ENCODE peak calls at places on chromosomes 11 and 22, in nine cellular contexts. One of them, this sample, is unnamed.

GRCh38 chr22:46626356-46626755 is 6.2 kb downstream of the GRAMD4 start:
- DNase-seq in cardiac fibroblast: no peak
- DNase-seq in OCI-LY7: no peak
- DNase-seq in psoas muscle: no peak
- DNase-seq in nephron progenitor cell: no peak
- DNase-seq in foreskin fibroblast: no peak
- DNase-seq in HFFc6: no peak
- DNase-seq in heart right ventricle: no peak
- DNase-seq in spleen: no peak
- DNase-seq in this sample: no peak

GRCh38 chr11:129637983-129638776 is 177.5 kb upstream of the TMEM45B start:
- DNase-seq in foreskin fibroblast: no peak
- DNase-seq in spleen: no peak
- DNase-seq in cardiac fibroblast: peak; percentile 23
- DNase-seq in OCI-LY7: no peak
- DNase-seq in HFFc6: no peak
- DNase-seq in heart right ventricle: no peak
- DNase-seq in psoas muscle: no peak
- DNase-seq in nephron progenitor cell: no peak
- DNase-seq in this sample: no peak

GRCh38 chr11:125072961-125073590 is 10.0 kb downstream of the SLC37A2 start:
- DNase-seq in heart right ventricle: no peak
- DNase-seq in foreskin fibroblast: no peak
- DNase-seq in HFFc6: no peak
- DNase-seq in OCI-LY7: no peak
- DNase-seq in spleen: peak; percentile 70
- DNase-seq in nephron progenitor cell: no peak
- DNase-seq in psoas muscle: no peak
- DNase-seq in cardiac fibroblast: no peak
- DNase-seq in this sample: no peak

GRCh38 chr11:66081505-66081904 is 11.4 kb downstream of the PACS1 start:
- DNase-seq in HFFc6: no peak
- DNase-seq in spleen: peak; percentile 93
- DNase-seq in psoas muscle: no peak
- DNase-seq in foreskin fibroblast: peak; percentile 26
- DNase-seq in nephron progenitor cell: no peak
- DNase-seq in OCI-LY7: peak; percentile 92
- DNase-seq in cardiac fibroblast: peak; percentile 40
- DNase-seq in heart right ventricle: peak; percentile 29
- DNase-seq in this sample: no peak

GRCh38 chr11:14645247-14645912 is 1.8 kb downstream of the PDE3B start:
- DNase-seq in OCI-LY7: no peak
- DNase-seq in psoas muscle: no peak
- DNase-seq in spleen: no peak
- DNase-seq in foreskin fibroblast: peak; percentile 65
- DNase-seq in cardiac fibroblast: peak; percentile 42
- DNase-seq in heart right ventricle: no peak
- DNase-seq in nephron progenitor cell: no peak
- DNase-seq in HFFc6: no peak
- DNase-seq in this sample: no peak

GRCh38 chr11:69799582-69799981 is 19.6 kb downstream of the FGF3 start:
- DNase-seq in heart right ventricle: no peak
- DNase-seq in OCI-LY7: peak; percentile 54
- DNase-seq in psoas muscle: no peak
- DNase-seq in foreskin fibroblast: peak; percentile 34
- DNase-seq in nephron progenitor cell: no peak
- DNase-seq in spleen: no peak
- DNase-seq in HFFc6: peak; percentile 48
- DNase-seq in cardiac fibroblast: peak; percentile 48
- DNase-seq in this sample: no peak

GRCh38 chr22:44661659-44662569 is 40.1 kb upstream of the PRR5 start:
- DNase-seq in HFFc6: no peak
- DNase-seq in cardiac fibroblast: no peak
- DNase-seq in spleen: no peak
- DNase-seq in OCI-LY7: peak; percentile 8
- DNase-seq in foreskin fibroblast: no peak
- DNase-seq in heart right ventricle: no peak
- DNase-seq in nephron progenitor cell: no peak
- DNase-seq in psoas muscle: peak; percentile 31
- DNase-seq in this sample: no peak

GRCh38 chr11:2287102-2287501 is 14.6 kb downstream of the C11orf21 start:
- DNase-seq in nephron progenitor cell: no peak
- DNase-seq in HFFc6: no peak
- DNase-seq in foreskin fibroblast: no peak
- DNase-seq in OCI-LY7: no peak
- DNase-seq in heart right ventricle: peak; percentile 2
- DNase-seq in cardiac fibroblast: no peak
- DNase-seq in psoas muscle: peak; percentile 32
- DNase-seq in spleen: no peak
- DNase-seq in this sample: no peak

GRCh38 chr11:72038491-72038890 is 39.8 kb downstream of the IL18BP start:
- DNase-seq in OCI-LY7: no peak
- DNase-seq in foreskin fibroblast: peak; percentile 93
- DNase-seq in nephron progenitor cell: no peak
- DNase-seq in psoas muscle: peak; percentile 83
- DNase-seq in heart right ventricle: peak; percentile 75
- DNase-seq in HFFc6: peak; percentile 64
- DNase-seq in cardiac fibroblast: peak; percentile 73
- DNase-seq in spleen: no peak
- DNase-seq in this sample: no peak

GRCh38 chr11:126731526-126731925 is 269.0 kb downstream of the KIRREL3 start:
- DNase-seq in nephron progenitor cell: no peak
- DNase-seq in HFFc6: no peak
- DNase-seq in OCI-LY7: no peak
- DNase-seq in cardiac fibroblast: no peak
- DNase-seq in spleen: no peak
- DNase-seq in heart right ventricle: no peak
- DNase-seq in psoas muscle: no peak
- DNase-seq in foreskin fibroblast: no peak
- DNase-seq in this sample: no peak

GRCh38 chr22:36027960-36028645 is 521 bp downstream of the RBFOX2 start:
- DNase-seq in psoas muscle: no peak
- DNase-seq in spleen: peak; percentile 81
- DNase-seq in OCI-LY7: peak; percentile 58
- DNase-seq in foreskin fibroblast: no peak
- DNase-seq in HFFc6: no peak
- DNase-seq in heart right ventricle: peak; percentile 36
- DNase-seq in nephron progenitor cell: no peak
- DNase-seq in cardiac fibroblast: peak; percentile 26
- DNase-seq in this sample: peak; percentile 58

GRCh38 chr11:80412604-80413003 is 971.8 kb upstream of the TENM4 start:
- DNase-seq in nephron progenitor cell: no peak
- DNase-seq in foreskin fibroblast: no peak
- DNase-seq in heart right ventricle: no peak
- DNase-seq in spleen: no peak
- DNase-seq in HFFc6: no peak
- DNase-seq in psoas muscle: no peak
- DNase-seq in OCI-LY7: no peak
- DNase-seq in cardiac fibroblast: no peak
- DNase-seq in this sample: no peak

GRCh38 chr11:35717043-35717442 is 54.5 kb downstream of the TRIM44 start:
- DNase-seq in cardiac fibroblast: no peak
- DNase-seq in HFFc6: no peak
- DNase-seq in heart right ventricle: no peak
- DNase-seq in nephron progenitor cell: no peak
- DNase-seq in psoas muscle: no peak
- DNase-seq in spleen: no peak
- DNase-seq in foreskin fibroblast: no peak
- DNase-seq in OCI-LY7: no peak
- DNase-seq in this sample: no peak
- TF ChIP-seq CTCF in cardiac fibroblast: no peak
- TF ChIP-seq CTCF in HFFc6: peak; percentile 36
- TF ChIP-seq CTCF in heart right ventricle: no peak
- TF ChIP-seq CTCF in nephron progenitor cell: no peak
- TF ChIP-seq CTCF in psoas muscle: no peak
- TF ChIP-seq CTCF in spleen: no peak
- TF ChIP-seq CTCF in foreskin fibroblast: no peak
- TF ChIP-seq CTCF in OCI-LY7: peak; percentile 45
- TF ChIP-seq CTCF in this sample: no peak

DNA sequence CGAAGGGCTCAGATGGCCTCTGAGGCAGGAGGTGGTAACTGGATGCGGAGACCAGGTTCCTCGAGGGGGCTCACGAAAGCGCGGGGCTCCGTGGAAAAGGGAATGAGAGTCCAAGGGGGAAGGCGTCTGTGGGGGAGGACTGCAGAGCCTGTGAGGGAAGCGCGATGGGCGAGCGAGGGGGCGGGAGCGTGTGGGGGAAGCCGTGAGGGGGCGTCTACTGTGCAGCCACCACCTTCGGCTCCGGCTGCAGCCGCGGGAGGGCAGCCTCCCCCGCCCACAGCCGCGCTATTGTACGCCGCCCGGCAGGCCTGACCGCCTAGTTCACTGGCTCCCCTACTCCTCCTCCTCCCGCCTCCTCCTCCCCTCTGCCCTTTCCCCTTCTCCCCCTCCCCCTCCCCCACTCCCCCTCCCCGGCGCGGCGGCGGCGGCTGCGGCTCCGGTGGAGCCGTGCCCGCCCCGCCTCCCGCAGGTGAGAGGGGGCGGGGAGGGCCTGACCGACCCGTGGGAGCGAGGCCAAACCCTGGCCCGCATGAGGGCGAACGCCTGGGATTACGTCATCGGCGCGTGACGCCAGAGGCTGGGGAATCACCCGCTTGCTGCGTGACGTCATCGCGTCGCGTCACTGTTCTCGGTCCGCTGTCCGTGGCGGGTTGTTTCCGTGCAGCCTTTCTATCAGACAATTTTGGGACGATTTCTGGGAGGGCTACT is at the start of gene PAK1:
- DNase-seq in OCI-LY7: no peak
- DNase-seq in spleen: peak; percentile 94
- DNase-seq in nephron progenitor cell: peak; percentile 92
- DNase-seq in foreskin fibroblast: peak; percentile 95
- DNase-seq in heart right ventricle: peak; percentile 81
- DNase-seq in psoas muscle: peak; percentile 93
- DNase-seq in cardiac fibroblast: peak; percentile 78
- DNase-seq in HFFc6: peak; percentile 10
- DNase-seq in this sample: peak; percentile 87
- TF ChIP-seq CTCF in OCI-LY7: no peak
- TF ChIP-seq CTCF in spleen: no peak
- TF ChIP-seq CTCF in nephron progenitor cell: no peak
- TF ChIP-seq CTCF in foreskin fibroblast: peak; percentile 17
- TF ChIP-seq CTCF in heart right ventricle: peak; percentile 22
- TF ChIP-seq CTCF in psoas muscle: no peak
- TF ChIP-seq CTCF in cardiac fibroblast: peak; percentile 8
- TF ChIP-seq CTCF in HFFc6: peak; percentile 31
- TF ChIP-seq CTCF in this sample: no peak

GRCh38 chr22:30325065-30325720 is 1.5 kb downstream of the TBC1D10A start:
- DNase-seq in foreskin fibroblast: peak; percentile 88
- DNase-seq in HFFc6: peak; percentile 81
- DNase-seq in OCI-LY7: no peak
- DNase-seq in nephron progenitor cell: no peak
- DNase-seq in heart right ventricle: peak; percentile 66
- DNase-seq in spleen: no peak
- DNase-seq in cardiac fibroblast: peak; percentile 91
- DNase-seq in psoas muscle: peak; percentile 28
- DNase-seq in this sample: no peak

GRCh38 chr22:30325724-30326703 is 727 bp downstream of the TBC1D10A start:
- DNase-seq in psoas muscle: peak; percentile 60
- DNase-seq in OCI-LY7: peak; percentile 50
- DNase-seq in heart right ventricle: peak; percentile 35
- DNase-seq in foreskin fibroblast: peak; percentile 34
- DNase-seq in nephron progenitor cell: peak; percentile 14
- DNase-seq in cardiac fibroblast: no peak
- DNase-seq in spleen: no peak
- DNase-seq in HFFc6: no peak
- DNase-seq in this sample: no peak

GRCh38 chr22:30328466-30329049 is 1.8 kb upstream of the TBC1D10A start:
- DNase-seq in psoas muscle: no peak
- DNase-seq in spleen: no peak
- DNase-seq in nephron progenitor cell: no peak
- DNase-seq in foreskin fibroblast: peak; percentile 27
- DNase-seq in OCI-LY7: no peak
- DNase-seq in HFFc6: no peak
- DNase-seq in cardiac fibroblast: no peak
- DNase-seq in heart right ventricle: no peak
- DNase-seq in this sample: no peak

GRCh38 chr22:30327864-30328345 is 1.2 kb upstream of the TBC1D10A start:
- DNase-seq in heart right ventricle: no peak
- DNase-seq in nephron progenitor cell: no peak
- DNase-seq in HFFc6: no peak
- DNase-seq in cardiac fibroblast: no peak
- DNase-seq in spleen: no peak
- DNase-seq in foreskin fibroblast: no peak
- DNase-seq in OCI-LY7: peak; percentile 15
- DNase-seq in psoas muscle: no peak
- DNase-seq in this sample: no peak

GRCh38 chr22:30326704-30327362 is at the start of gene TBC1D10A:
- DNase-seq in heart right ventricle: peak; percentile 84
- DNase-seq in cardiac fibroblast: peak; percentile 80
- DNase-seq in spleen: peak; percentile 97
- DNase-seq in foreskin fibroblast: peak; percentile 96
- DNase-seq in psoas muscle: peak; percentile 93
- DNase-seq in OCI-LY7: peak; percentile 96
- DNase-seq in nephron progenitor cell: peak; percentile 91
- DNase-seq in HFFc6: peak; percentile 44
- DNase-seq in this sample: peak; percentile 93
- TF ChIP-seq CTCF in heart right ventricle: no peak
- TF ChIP-seq CTCF in cardiac fibroblast: no peak
- TF ChIP-seq CTCF in spleen: no peak
- TF ChIP-seq CTCF in foreskin fibroblast: no peak
- TF ChIP-seq CTCF in psoas muscle: no peak
- TF ChIP-seq CTCF in OCI-LY7: no peak
- TF ChIP-seq CTCF in nephron progenitor cell: no peak
- TF ChIP-seq CTCF in HFFc6: no peak
- TF ChIP-seq CTCF in this sample: no peak

GRCh38 chr22:29155966-29156365 is 49.7 kb upstream of the EMID1 start:
- DNase-seq in HFFc6: no peak
- DNase-seq in nephron progenitor cell: no peak
- DNase-seq in foreskin fibroblast: no peak
- DNase-seq in psoas muscle: no peak
- DNase-seq in OCI-LY7: no peak
- DNase-seq in heart right ventricle: no peak
- DNase-seq in spleen: peak; percentile 66
- DNase-seq in cardiac fibroblast: no peak
- DNase-seq in this sample: no peak

GRCh38 chr22:29154364-29155048 is 51.2 kb upstream of the EMID1 start:
- DNase-seq in cardiac fibroblast: peak; percentile 65
- DNase-seq in foreskin fibroblast: peak; percentile 73
- DNase-seq in spleen: peak; percentile 94
- DNase-seq in nephron progenitor cell: peak; percentile 95
- DNase-seq in HFFc6: peak; percentile 48
- DNase-seq in heart right ventricle: peak; percentile 64
- DNase-seq in OCI-LY7: peak; percentile 54
- DNase-seq in psoas muscle: peak; percentile 88
- DNase-seq in this sample: peak; percentile 94

GRCh38 chr22:29157759-29158535 is 47.7 kb upstream of the EMID1 start:
- DNase-seq in psoas muscle: no peak
- DNase-seq in foreskin fibroblast: no peak
- DNase-seq in HFFc6: no peak
- DNase-seq in cardiac fibroblast: no peak
- DNase-seq in OCI-LY7: peak; percentile 17
- DNase-seq in nephron progenitor cell: no peak
- DNase-seq in heart right ventricle: no peak
- DNase-seq in spleen: peak; percentile 41
- DNase-seq in this sample: no peak

GRCh38 chr22:29158546-29158945 is 47.1 kb upstream of the EMID1 start:
- DNase-seq in heart right ventricle: no peak
- DNase-seq in HFFc6: no peak
- DNase-seq in spleen: peak; percentile 12
- DNase-seq in cardiac fibroblast: no peak
- DNase-seq in OCI-LY7: no peak
- DNase-seq in psoas muscle: no peak
- DNase-seq in nephron progenitor cell: no peak
- DNase-seq in foreskin fibroblast: no peak
- DNase-seq in this sample: no peak

GRCh38 chr22:29156507-29156906 is 49.2 kb upstream of the EMID1 start:
- DNase-seq in HFFc6: peak; percentile 17
- DNase-seq in psoas muscle: no peak
- DNase-seq in spleen: peak; percentile 71
- DNase-seq in cardiac fibroblast: no peak
- DNase-seq in heart right ventricle: no peak
- DNase-seq in nephron progenitor cell: peak; percentile 49
- DNase-seq in OCI-LY7: no peak
- DNase-seq in foreskin fibroblast: peak; percentile 64
- DNase-seq in this sample: no peak
- TF ChIP-seq CTCF in HFFc6: peak; percentile 15
- TF ChIP-seq CTCF in psoas muscle: no peak
- TF ChIP-seq CTCF in spleen: no peak
- TF ChIP-seq CTCF in cardiac fibroblast: peak; percentile 25
- TF ChIP-seq CTCF in heart right ventricle: no peak
- TF ChIP-seq CTCF in nephron progenitor cell: no peak
- TF ChIP-seq CTCF in OCI-LY7: peak; percentile 15
- TF ChIP-seq CTCF in foreskin fibroblast: peak; percentile 23
- TF ChIP-seq CTCF in this sample: no peak

This sample was measured in mesothelial cell of epicardium.